ENCODE peak calls at places on chromosomes 16 and 17, in nine cellular contexts. R is GM12892, X is erythroblast, Z is esophagus muscularis mucosa, W is prostate gland, H is suprapubic skin, D is IMR-90, U is transverse colon, S is H54. J is an unnamed sample.

GRCh38 chr17:39199673-39199985 is 454 bp upstream of the RPL19 start:
- DNase-seq in S (no peak), D (no peak), W (no peak), Z (no peak), X (no peak), U (no peak), H (no peak), R (no peak), J (no peak)

GRCh38 chr17:80060629-80061028 is 24.2 kb downstream of the CCDC40 start:
- DNase-seq in S (no peak), R (no peak), X (no peak), U (no peak), D (no peak), W (no peak), H (no peak), Z (no peak), J (no peak)

GRCh38 chr17:65696739-65697394 is 135.4 kb upstream of the AXIN2 start:
- DNase-seq in D (peak), W (no peak), U (no peak), R (no peak), H (no peak), S (peak), X (no peak), Z (no peak), J (no peak)

GRCh38 chr17:65025288-65025687 is 31.3 kb downstream of the GNA13 start:
- DNase-seq in S (no peak), R (no peak), H (no peak), U (no peak), D (no peak), X (no peak), W (no peak), Z (no peak), J (no peak)

GRCh38 chr17:21213491-21214014 is 408 bp downstream of the TMEM11 start:
- DNase-seq in W (no peak), X (peak), D (no peak), U (peak), Z (no peak), S (peak), H (no peak), R (no peak), J (peak)

GRCh38 chr17:71438631-71439146 is 682.1 kb upstream of the SOX9 start:
- DNase-seq in R (no peak), Z (no peak), S (peak), H (no peak), D (peak), X (no peak), U (no peak), W (no peak), J (no peak)

GRCh38 chr17:75090871-75091854 is 3.4 kb downstream of the SLC16A5 start:
- DNase-seq in X (peak), R (no peak), Z (no peak), W (no peak), H (no peak), S (no peak), U (peak), D (no peak), J (no peak)

GRCh38 chr16:30163538-30163937 is 19.9 kb upstream of the CORO1A start:
- DNase-seq in S (no peak), X (no peak), Z (no peak), D (no peak), H (no peak), W (no peak), R (no peak), U (no peak), J (no peak)

GRCh38 chr16:68311316-68311620 is 449 bp downstream of the PRMT7 start:
- DNase-seq in R (no peak), S (no peak), W (no peak), U (no peak), H (peak), D (peak), X (no peak), Z (no peak), J (no peak)

GRCh38 chr17:82076785-82077591 is 11.4 kb upstream of the DUS1L start:
- DNase-seq in W (no peak), D (no peak), R (no peak), X (no peak), S (no peak), U (no peak), H (no peak), Z (no peak), J (no peak)

GRCh38 chr16:64580558-64580957 is 541.3 kb downstream of the CDH11 start:
- DNase-seq in S (no peak), Z (no peak), U (no peak), W (no peak), D (no peak), R (no peak), X (no peak), H (no peak), J (no peak)

GRCh38 chr17:39002991-39003715 is 36.0 kb upstream of the FBXO47 start:
- DNase-seq in W (peak), X (peak), Z (peak), H (peak), U (peak), R (no peak), S (no peak), D (no peak), J (peak)

GRCh38 chr16:14303654-14304394 is 232.7 kb downstream of the MRTFB start:
- DNase-seq in U (peak), R (no peak), X (no peak), Z (no peak), W (no peak), D (no peak), H (no peak), S (peak), J (no peak)

GRCh38 chr16:88429387-88430184 is 23.5 kb upstream of the ZFPM1 start:
- DNase-seq in D (no peak), W (no peak), H (no peak), U (no peak), S (no peak), X (no peak), Z (no peak), R (no peak), J (no peak)

GRCh38 chr16:12496181-12496580 is 307.5 kb downstream of the CPPED1 start:
- DNase-seq in X (no peak), Z (no peak), D (no peak), U (no peak), R (no peak), H (no peak), S (no peak), W (no peak), J (no peak)

GRCh38 chr17:57158795-57159194 is 73.7 kb downstream of the AKAP1 start:
- DNase-seq in H (no peak), W (no peak), X (no peak), R (no peak), D (no peak), U (no peak), S (no peak), Z (no peak), J (no peak)

GRCh38 chr16:10836174-10836853 is 17.7 kb upstream of the TVP23A start:
- DNase-seq in S (no peak), D (no peak), H (no peak), Z (no peak), X (no peak), R (no peak), U (no peak), W (no peak), J (no peak)

GRCh38 chr17:1995321-1996242 is 29.6 kb downstream of the RTN4RL1 start:
- DNase-seq in U (no peak), W (no peak), D (no peak), H (peak), R (no peak), S (no peak), X (no peak), Z (no peak), J (no peak)

GRCh38 chr17:10069301-10069700 is 129.1 kb downstream of the GAS7 start:
- DNase-seq in U (no peak), D (no peak), Z (no peak), X (no peak), R (no peak), S (no peak), H (peak), W (no peak), J (no peak)

GRCh38 chr16:15427648-15428239 is 6.6 kb upstream of the BMERB1 start:
- DNase-seq in U (peak), W (peak), H (peak), R (no peak), S (peak), X (peak), Z (no peak), D (peak), J (peak)

GRCh38 chr17:74373838-74374606 is 6.7 kb downstream of the GPR142 start:
- DNase-seq in Z (no peak), D (no peak), X (peak), S (no peak), R (no peak), H (no peak), U (peak), W (no peak), J (no peak)

GRCh38 chr17:69331746-69332145 is 4.8 kb upstream of the ABCA5 start:
- DNase-seq in H (no peak), D (no peak), X (no peak), S (no peak), Z (no peak), R (no peak), W (no peak), U (no peak), J (no peak)

GRCh38 chr16:70725912-70726828 is 40.3 kb upstream of the MTSS2 start:
- DNase-seq in H (no peak), U (peak), D (peak), X (peak), Z (no peak), R (no peak), W (peak), S (no peak), J (peak)

GRCh38 chr17:1471931-1472727 is 16.1 kb upstream of the CRK start:
- DNase-seq in S (no peak), W (no peak), D (no peak), U (no peak), R (no peak), H (no peak), X (no peak), Z (no peak), J (no peak)

GRCh38 chr17:42536372-42537155 is 523 bp downstream of the NAGLU start:
- DNase-seq in W (peak), Z (peak), X (peak), D (peak), R (peak), S (peak), H (peak), U (peak), J (peak)

GRCh38 chr17:42537826-42538451 is 1.9 kb downstream of the NAGLU start:
- DNase-seq in R (no peak), X (no peak), U (no peak), H (no peak), D (no peak), W (no peak), Z (no peak), S (no peak), J (no peak)

GRCh38 chr17:42536048-42536371 is at the start of gene NAGLU:
- DNase-seq in U (peak), D (peak), R (peak), X (peak), W (peak), Z (peak), H (peak), S (peak), J (peak)

GRCh38 chr17:42538482-42538881 is 2.4 kb downstream of the NAGLU start:
- DNase-seq in H (no peak), R (no peak), X (no peak), S (no peak), D (no peak), U (no peak), W (no peak), Z (no peak), J (no peak)

GRCh38 chr17:42537156-42537805 is 1.2 kb downstream of the NAGLU start:
- DNase-seq in R (no peak), D (no peak), S (no peak), X (no peak), U (no peak), W (no peak), Z (no peak), H (no peak), J (no peak)
- TF ChIP-seq POLR2A in R (no peak), D (no peak), S (no peak), X (no peak), U (no peak), W (no peak), Z (no peak), H (no peak), J (no peak)

DNA sequence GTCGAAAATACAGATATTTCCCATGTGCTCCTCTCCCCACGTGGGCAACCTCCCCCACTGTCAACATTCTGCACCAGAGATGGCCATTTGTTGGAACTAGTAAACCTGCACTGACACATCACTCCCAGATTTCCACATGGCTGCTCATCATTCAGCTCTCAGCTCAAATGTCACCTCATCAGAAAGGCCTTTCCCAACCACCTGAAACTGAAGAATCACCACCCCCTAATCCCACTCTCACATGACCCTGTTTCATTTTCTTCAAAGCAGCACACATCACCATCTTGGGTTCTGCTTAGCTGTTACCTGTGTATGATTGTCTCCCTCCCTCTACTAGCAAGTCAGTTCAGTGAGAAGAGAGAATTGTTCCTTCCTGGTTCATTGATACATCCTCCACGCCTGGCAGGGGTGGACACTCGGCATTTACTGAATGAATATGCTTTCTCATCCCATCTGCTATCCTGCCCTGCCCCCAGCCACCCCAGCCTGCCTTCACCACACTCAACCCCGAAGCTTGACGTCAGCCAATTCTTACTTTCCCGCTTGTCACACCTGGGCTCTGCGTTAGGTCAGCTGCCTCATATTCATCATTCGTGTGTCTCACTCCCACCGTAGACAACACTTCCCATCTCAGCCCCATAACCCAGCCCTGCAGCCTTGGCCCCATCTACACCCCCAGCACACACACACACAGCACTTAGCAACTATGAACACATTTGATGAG is 1.5 kb downstream of the C17orf114 start:
- DNase-seq in X (no peak), D (no peak), S (no peak), W (no peak), R (no peak), Z (no peak), H (no peak), U (no peak), J (no peak)
- TF ChIP-seq POLR2A in X (no peak), D (no peak), S (no peak), W (no peak), R (no peak), Z (no peak), H (no peak), U (no peak), J (no peak)

GRCh38 chr16:60166-60565 is 6.5 kb downstream of the SNRNP25 start:
- DNase-seq in X (no peak), S (no peak), R (no peak), W (no peak), H (peak), U (no peak), Z (no peak), D (no peak), J (peak)

GRCh38 chr16:57711-58110 is 4.1 kb downstream of the SNRNP25 start:
- DNase-seq in R (no peak), S (no peak), X (no peak), D (peak), H (no peak), U (no peak), Z (no peak), W (no peak), J (no peak)

GRCh38 chr16:60929-61878 is 7.6 kb downstream of the SNRNP25 start:
- DNase-seq in H (no peak), D (no peak), S (no peak), W (no peak), U (no peak), R (no peak), X (no peak), Z (no peak), J (peak)

GRCh38 chr16:58491-59439 is 5.1 kb downstream of the SNRNP25 start:
- DNase-seq in H (no peak), S (no peak), R (no peak), U (no peak), Z (no peak), X (no peak), W (no peak), D (no peak), J (no peak)

DNA sequence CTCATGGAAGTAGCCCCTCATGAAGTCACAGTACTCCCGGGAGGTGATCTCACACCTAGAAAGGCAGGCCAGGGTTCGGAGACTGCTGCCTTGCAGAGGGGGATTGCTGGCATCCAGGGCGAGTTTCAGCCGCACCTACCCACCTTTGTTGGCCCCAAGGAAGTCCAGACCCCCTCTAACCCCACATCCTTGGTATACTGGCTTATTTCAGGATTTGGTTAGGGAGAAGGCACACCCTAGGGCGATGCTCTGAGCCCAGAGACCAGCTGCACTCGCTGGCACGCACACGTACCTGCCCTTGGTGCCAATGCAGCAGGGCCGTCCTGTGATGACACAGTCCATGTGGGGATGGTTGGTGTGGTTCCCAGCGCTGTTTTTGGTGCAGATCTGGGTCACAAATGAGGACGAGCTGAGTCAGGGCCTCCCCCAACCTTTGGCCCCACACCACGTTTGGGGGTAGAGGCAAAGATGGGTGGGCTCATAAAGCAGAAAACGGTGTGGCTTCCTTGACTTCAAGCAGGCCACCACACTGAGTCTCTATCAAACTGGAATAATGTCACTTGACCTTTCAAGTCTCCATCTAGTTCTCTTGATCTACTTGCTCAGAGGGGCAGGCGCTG is 5.9 kb downstream of the SNRNP25 start:
- DNase-seq in H (no peak), S (no peak), X (no peak), D (no peak), W (no peak), Z (no peak), U (no peak), R (no peak), J (no peak)
- TF ChIP-seq POLR2A in H (no peak), S (no peak), X (no peak), D (no peak), W (no peak), Z (no peak), U (no peak), R (no peak), J (no peak)

GRCh38 chr17:45060382-45060823 is 714 bp upstream of the NMT1 start:
- DNase-seq in Z (no peak), D (no peak), R (no peak), U (no peak), H (no peak), X (no peak), S (no peak), W (no peak), J (no peak)

GRCh38 chr17:45063198-45063597 is 2.1 kb downstream of the NMT1 start:
- DNase-seq in W (no peak), D (no peak), X (peak), Z (no peak), S (no peak), R (no peak), H (no peak), U (no peak), J (no peak)

GRCh38 chr17:45060824-45061605 is at the start of gene NMT1:
- DNase-seq in H (peak), Z (peak), D (peak), R (peak), S (peak), U (peak), W (peak), X (peak), J (peak)

GRCh38 chr17:45061606-45062205 is 589 bp downstream of the NMT1 start:
- DNase-seq in R (no peak), X (no peak), S (no peak), D (no peak), H (no peak), W (no peak), Z (no peak), U (no peak), J (no peak)
- TF ChIP-seq POLR2A in R (no peak), X (no peak), S (no peak), D (no peak), H (no peak), W (no peak), Z (no peak), U (no peak), J (no peak)